ENCODE peak calls at places on chromosomes 1 and 21, in seven cellular contexts. U, L, W, B, F, C and V are unnamed samples.

GRCh38 chr1:173506437-173506836 is 29.3 kb downstream of the PRDX6 start:
- DNase-seq in U (peak; percentile 99), L (peak; percentile 24), W (no peak), B (no peak), F (no peak), C (peak; percentile 50), V (no peak)

GRCh38 chr1:174433451-174433850 is 14.3 kb upstream of the GPR52 start:
- DNase-seq in U (peak; percentile 32), L (no peak), W (no peak), B (no peak), F (no peak), C (no peak), V (no peak)

GRCh38 chr1:89672489-89673183 is 39.7 kb downstream of the LRRC8C start:
- DNase-seq in U (peak; percentile 10), L (no peak), W (no peak), B (no peak), F (no peak), C (no peak), V (no peak)

GRCh38 chr1:52673513-52673912 is 24.6 kb downstream of the COA7 start:
- DNase-seq in U (no peak), L (no peak), W (no peak), B (no peak), F (no peak), C (no peak), V (no peak)

GRCh38 chr1:63987014-63987630 is 213.3 kb downstream of the ROR1 start:
- DNase-seq in U (peak; percentile 38), L (no peak), W (no peak), B (no peak), F (no peak), C (no peak), V (no peak)

GRCh38 chr1:23452011-23452411 is 27.5 kb upstream of the TCEA3 start:
- DNase-seq in U (peak; percentile 96), L (peak; percentile 97), W (no peak), B (no peak), F (no peak), C (peak; percentile 89), V (peak; percentile 28)

GRCh38 chr1:108149796-108150467 is 50.2 kb downstream of the SLC25A24 start:
- DNase-seq in U (no peak), L (no peak), W (no peak), B (no peak), F (no peak), C (no peak), V (no peak)

GRCh38 chr1:100731309-100731708 is 11.8 kb downstream of the VCAM1 start:
- DNase-seq in U (no peak), L (no peak), W (no peak), B (no peak), F (no peak), C (no peak), V (no peak)

GRCh38 chr1:9825101-9826074 is 1.6 kb upstream of the CLSTN1 start:
- DNase-seq in U (peak; percentile 93), L (peak; percentile 92), W (peak; percentile 72), B (peak; percentile 45), F (peak; percentile 80), C (no peak), V (peak; percentile 45)

GRCh38 chr1:23960291-23960718 is 677 bp downstream of the PNRC2 start:
- DNase-seq in U (no peak), L (no peak), W (no peak), B (no peak), F (no peak), C (no peak), V (no peak)

GRCh38 chr1:27057801-27058647 is 45.4 kb upstream of the TENT5B start:
- DNase-seq in U (no peak), L (no peak), W (no peak), B (no peak), F (no peak), C (no peak), V (no peak)

GRCh38 chr1:173267453-173267945 is 60.4 kb upstream of the TNFSF4 start:
- DNase-seq in U (peak; percentile 95), L (no peak), W (no peak), B (no peak), F (no peak), C (no peak), V (no peak)

GRCh38 chr1:24391882-24392603 is 21.5 kb downstream of the STPG1 start:
- DNase-seq in U (peak; percentile 79), L (peak; percentile 62), W (peak; percentile 82), B (peak; percentile 74), F (peak; percentile 59), C (no peak), V (peak; percentile 56)

GRCh38 chr1:117268926-117269378 is 58.2 kb upstream of the VTCN1 start:
- DNase-seq in U (peak; percentile 74), L (peak; percentile 85), W (no peak), B (no peak), F (no peak), C (no peak), V (no peak)

GRCh38 chr1:111690306-111690617 is 48.9 kb downstream of the INKA2 start:
- DNase-seq in U (peak; percentile 43), L (peak; percentile 94), W (no peak), B (no peak), F (peak; percentile 42), C (no peak), V (no peak)

GRCh38 chr1:150021191-150021688 is 10.7 kb upstream of the OTUD7B start:
- DNase-seq in U (peak; percentile 61), L (no peak), W (no peak), B (no peak), F (no peak), C (no peak), V (no peak)

GRCh38 chr21:43025636-43026180 is 49.9 kb downstream of the CBS start:
- DNase-seq in U (no peak), L (peak; percentile 61), W (peak; percentile 24), B (no peak), F (no peak), C (no peak), V (no peak)

GRCh38 chr1:233256191-233256590 is 39.3 kb downstream of the PCNX2 start:
- DNase-seq in U (no peak), L (no peak), W (no peak), B (no peak), F (no peak), C (no peak), V (no peak)

GRCh38 chr1:162538815-162539431 is 22.6 kb upstream of the UAP1 start:
- DNase-seq in U (peak; percentile 95), L (no peak), W (no peak), B (no peak), F (no peak), C (no peak), V (no peak)

GRCh38 chr1:234973426-234974250 is 155.0 kb downstream of the TOMM20 start:
- DNase-seq in U (no peak), L (peak; percentile 38), W (no peak), B (no peak), F (peak; percentile 8), C (no peak), V (no peak)

GRCh38 chr1:78864175-78864574 is 142.4 kb downstream of the ADGRL4 start:
- DNase-seq in U (no peak), L (no peak), W (no peak), B (no peak), F (no peak), C (no peak), V (no peak)

GRCh38 chr1:168465942-168466702 is 77.7 kb downstream of the XCL2 start:
- DNase-seq in U (peak; percentile 76), L (peak; percentile 7), W (no peak), B (peak; percentile 63), F (peak; percentile 55), C (no peak), V (no peak)

GRCh38 chr1:243944429-243945160 is 94.6 kb upstream of the AKT3 start:
- DNase-seq in U (no peak), L (no peak), W (no peak), B (no peak), F (no peak), C (no peak), V (no peak)

DNA sequence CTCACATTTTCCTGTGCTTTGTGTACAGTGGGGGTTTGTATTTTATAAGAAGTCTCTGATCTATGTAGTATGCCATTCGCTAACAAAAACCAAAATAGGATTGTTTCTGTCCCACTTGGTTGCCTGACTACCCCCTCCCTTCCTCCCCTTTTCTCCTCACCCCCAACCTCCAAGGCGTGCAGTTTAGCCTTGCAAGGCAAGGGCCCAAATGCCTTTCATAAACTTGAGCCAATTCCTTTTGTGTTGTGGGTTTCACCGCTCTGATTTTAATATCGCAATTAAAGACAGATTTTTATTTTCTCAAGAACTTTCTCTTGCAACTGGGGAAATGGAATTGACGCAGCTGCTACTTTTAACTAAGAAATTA is 276.9 kb downstream of the TM2D1 start:
- DNase-seq in U (no peak), L (no peak), W (no peak), B (no peak), F (no peak), C (no peak), V (no peak)
- H3K4me1 ChIP-seq in U (peaks cover 27% of the 10 kb centered on the region), L (peaks cover 62% of the 10 kb centered on the region), W (peaks cover 21% of the 10 kb centered on the region), B (peaks cover 3% of the 10 kb centered on the region), F (peaks cover 8% of the 10 kb centered on the region), C (peaks cover 27% of the 10 kb centered on the region), V (no peaks in the 10 kb centered on the region)

GRCh38 chr1:16246961-16247360 is 10.0 kb upstream of the CPLANE2 start:
- DNase-seq in U (no peak), L (no peak), W (no peak), B (no peak), F (no peak), C (no peak), V (no peak)

GRCh38 chr1:16248603-16249534 is 11.9 kb upstream of the CPLANE2 start:
- DNase-seq in U (peak; percentile 80), L (peak; percentile 90), W (no peak), B (peak; percentile 78), F (peak; percentile 83), C (no peak), V (no peak)

GRCh38 chr1:16249838-16250241 is 12.9 kb upstream of the CPLANE2 start:
- DNase-seq in U (peak; percentile 14), L (peak; percentile 34), W (no peak), B (no peak), F (peak; percentile 71), C (no peak), V (no peak)

GRCh38 chr1:16245476-16246196 is 8.7 kb upstream of the CPLANE2 start:
- DNase-seq in U (no peak), L (no peak), W (no peak), B (no peak), F (no peak), C (no peak), V (no peak)

DNA sequence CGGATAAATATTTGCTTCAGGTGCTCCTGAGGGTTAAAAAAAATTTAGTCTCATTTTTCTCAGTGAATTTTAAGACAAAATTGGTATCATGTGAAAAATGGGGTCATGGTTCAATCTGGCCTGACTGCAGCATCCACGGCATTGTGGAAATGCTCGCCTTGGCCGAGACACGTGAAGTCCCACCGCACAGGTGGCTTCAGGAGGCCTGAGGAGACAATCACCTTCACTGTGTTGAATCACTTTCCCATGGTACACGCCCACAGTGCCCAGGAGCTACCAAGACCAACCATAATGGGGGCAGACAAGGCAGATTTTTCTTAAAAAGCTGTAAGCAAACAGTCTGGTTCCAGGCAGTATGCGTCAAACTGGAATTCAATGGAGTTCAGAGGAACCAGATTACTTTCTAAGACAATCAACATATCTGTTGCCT is 11.0 kb upstream of the CPLANE2 start:
- DNase-seq in U (no peak), L (no peak), W (no peak), B (no peak), F (no peak), C (no peak), V (no peak)
- H3K27ac ChIP-seq in U (peak overlapping the region; percentile 52), L (peak overlapping the region; percentile 89), W (peak overlapping the region; percentile 67), B (peak overlapping the region; percentile 83), F (peak overlapping the region; percentile 95), C (peak overlapping the region; percentile 48), V (no peak overlapping the region)

GRCh38 chr1:14055442-14056225 is 355.6 kb downstream of the PRDM2 start:
- DNase-seq in U (peak; percentile 93), L (no peak), W (no peak), B (no peak), F (no peak), C (no peak), V (no peak)
- H3K9me3 ChIP-seq in U (no peaks in the 10 kb centered on the region), L (no peaks in the 10 kb centered on the region), W (peaks cover 15% of the 10 kb centered on the region), B (no peaks in the 10 kb centered on the region), F (no peaks in the 10 kb centered on the region), C (no peaks in the 10 kb centered on the region), V (no peaks in the 10 kb centered on the region)

GRCh38 chr1:204308023-204308628 is 51.6 kb downstream of the PLEKHA6 start:
- DNase-seq in U (no peak), L (no peak), W (no peak), B (no peak), F (no peak), C (no peak), V (no peak)
- H3K4me1 ChIP-seq in U (peaks cover 20% of the 10 kb centered on the region), L (peaks cover 14% of the 10 kb centered on the region), W (no peaks in the 10 kb centered on the region), B (no peaks in the 10 kb centered on the region), F (peaks cover 7% of the 10 kb centered on the region), C (peaks cover 7% of the 10 kb centered on the region), V (no peaks in the 10 kb centered on the region)